ENCODE peak calls at places on chromosomes 2 and 18, in nine cellular contexts. S is upper lobe of left lung, J is A549, F is stomach, X is K562, Q is ovary, C is suprapubic skin, M is transverse colon, H is sigmoid colon. Z is an unnamed sample.

GRCh38 chr2:223537669-223538601 is 64.2 kb downstream of the SCG2 start:
- DNase-seq in S (no peak), J (no peak), F (no peak), X (no peak), Q (no peak), C (no peak), M (no peak), H (no peak), Z (no peak)

GRCh38 chr2:54641988-54642387 is 81.5 kb upstream of the EML6 start:
- DNase-seq in S (no peak), J (no peak), F (peak; percentile 61), X (no peak), Q (no peak), C (no peak), M (no peak), H (no peak), Z (no peak)

GRCh38 chr2:29015701-29016470 is 34.8 kb downstream of the TOGARAM2 start:
- DNase-seq in S (no peak), J (no peak), F (no peak), X (no peak), Q (peak; percentile 80), C (no peak), M (no peak), H (no peak), Z (peak; percentile 14)

GRCh38 chr2:75276093-75277055 is 77.1 kb upstream of the TACR1 start:
- DNase-seq in S (no peak), J (peak; percentile 40), F (no peak), X (no peak), Q (no peak), C (no peak), M (no peak), H (no peak), Z (no peak)

GRCh38 chr2:8590940-8591339 is 90.9 kb upstream of the ID2 start:
- DNase-seq in S (no peak), J (no peak), F (no peak), X (no peak), Q (no peak), C (no peak), M (no peak), H (no peak), Z (no peak)

GRCh38 chr2:160440888-160441287 is 52.7 kb downstream of the RBMS1 start:
- DNase-seq in S (no peak), J (no peak), F (no peak), X (no peak), Q (no peak), C (no peak), M (no peak), H (no peak), Z (no peak)

GRCh38 chr2:71853858-71854257 is 293.8 kb downstream of the CYP26B1 start:
- DNase-seq in S (no peak), J (no peak), F (no peak), X (no peak), Q (no peak), C (peak; percentile 52), M (no peak), H (no peak), Z (no peak)

GRCh38 chr18:23244431-23244830 is 109.1 kb downstream of the CABLES1 start:
- DNase-seq in S (no peak), J (no peak), F (no peak), X (no peak), Q (no peak), C (no peak), M (no peak), H (no peak), Z (no peak)

DNA sequence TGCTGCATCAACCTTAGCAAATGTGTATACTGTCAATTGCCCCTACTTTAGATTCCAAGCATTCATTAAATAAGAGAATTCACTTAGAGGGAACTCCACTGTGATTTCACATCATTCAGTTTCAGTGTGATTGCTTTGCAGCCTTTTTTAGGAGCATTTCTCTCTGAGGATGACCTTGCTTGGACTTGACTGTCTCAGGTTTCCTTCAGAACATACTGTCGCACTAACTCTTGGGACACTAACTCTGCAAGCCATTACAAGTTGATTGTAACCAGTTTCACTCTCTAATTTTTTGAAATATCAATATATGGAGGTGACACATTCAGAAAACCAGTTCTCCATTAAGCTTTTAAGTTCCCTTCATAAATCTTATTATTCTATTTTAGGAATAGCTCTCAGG is 6.6 kb upstream of the ZCCHC2 start:
- DNase-seq in S (no peak), J (no peak), F (no peak), X (no peak), Q (no peak), C (no peak), M (no peak), H (no peak), Z (no peak)
- TF ChIP-seq EP300 in S (no peak), J (no peak), F (no peak), X (no peak), Q (no peak), C (no peak), M (no peak), H (no peak), Z (no peak)

GRCh38 chr18:9707381-9708056 is 582 bp upstream of the RAB31 start:
- DNase-seq in S (no peak), J (no peak), F (no peak), X (no peak), Q (no peak), C (peak; percentile 29), M (no peak), H (peak; percentile 78), Z (no peak)

GRCh38 chr18:9706081-9706935 is 1.8 kb upstream of the RAB31 start:
- DNase-seq in S (no peak), J (no peak), F (no peak), X (no peak), Q (no peak), C (peak; percentile 24), M (no peak), H (peak; percentile 56), Z (no peak)

GRCh38 chr18:9708882-9709877 is 1.1 kb downstream of the RAB31 start:
- DNase-seq in S (no peak), J (no peak), F (no peak), X (no peak), Q (peak; percentile 65), C (peak; percentile 78), M (peak; percentile 26), H (peak; percentile 66), Z (no peak)

GRCh38 chr18:9710037-9710436 is 1.9 kb downstream of the RAB31 start:
- DNase-seq in S (no peak), J (no peak), F (no peak), X (no peak), Q (no peak), C (no peak), M (no peak), H (no peak), Z (no peak)

DNA sequence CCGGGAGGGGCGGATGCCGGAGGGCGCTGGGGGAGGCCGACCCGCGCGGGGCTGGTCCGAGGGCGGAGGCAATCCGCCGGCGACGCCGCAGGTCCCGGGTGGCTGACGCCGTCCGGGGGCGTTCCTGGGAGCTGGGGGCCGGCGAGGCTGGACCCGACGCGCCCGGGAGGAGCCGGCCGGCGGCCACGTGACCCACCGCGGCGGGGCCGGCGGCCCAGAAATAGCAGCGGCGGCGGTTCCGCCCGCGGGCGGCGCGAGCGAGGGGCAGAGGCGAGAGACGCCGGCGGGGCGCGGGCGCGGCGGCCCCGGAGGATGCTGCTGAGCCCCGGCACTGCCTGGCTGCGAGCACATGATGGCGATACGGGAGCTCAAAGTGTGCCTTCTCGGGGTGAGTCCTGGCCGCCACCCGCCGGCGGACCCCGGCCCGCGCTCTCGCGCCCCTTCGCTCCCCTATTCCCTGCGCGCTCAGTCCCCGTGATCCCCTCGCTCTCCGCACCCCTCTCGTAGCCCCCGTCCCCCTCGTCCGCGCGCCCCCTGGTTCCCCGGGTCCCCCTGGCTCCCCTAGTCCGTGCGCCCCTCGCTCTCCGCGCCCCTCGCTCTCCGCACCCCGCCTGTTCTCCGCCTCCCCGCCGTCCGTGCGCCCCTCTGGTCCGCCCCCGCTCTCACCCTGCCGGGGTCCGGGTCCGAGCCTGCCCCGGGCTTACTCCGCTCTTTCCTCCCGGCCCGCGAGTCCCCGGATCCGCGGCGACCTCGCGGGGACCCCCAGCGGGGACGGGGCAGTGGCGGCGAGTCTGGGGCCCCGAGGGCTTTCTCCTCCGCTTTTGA is at the start of gene RAB31:
- DNase-seq in S (peak; percentile 97), J (peak; percentile 44), F (peak; percentile 64), X (peak; percentile 98), Q (peak; percentile 90), C (peak; percentile 86), M (peak; percentile 74), H (peak; percentile 94), Z (peak; percentile 59)
- TF ChIP-seq POLR2A in S (peak; percentile 89), J (peak; percentile 40), F (no peak), X (no peak), Q (peak; percentile 72), C (peak; percentile 90), M (peak; percentile 38), H (no peak), Z (peak; percentile 66)

DNA sequence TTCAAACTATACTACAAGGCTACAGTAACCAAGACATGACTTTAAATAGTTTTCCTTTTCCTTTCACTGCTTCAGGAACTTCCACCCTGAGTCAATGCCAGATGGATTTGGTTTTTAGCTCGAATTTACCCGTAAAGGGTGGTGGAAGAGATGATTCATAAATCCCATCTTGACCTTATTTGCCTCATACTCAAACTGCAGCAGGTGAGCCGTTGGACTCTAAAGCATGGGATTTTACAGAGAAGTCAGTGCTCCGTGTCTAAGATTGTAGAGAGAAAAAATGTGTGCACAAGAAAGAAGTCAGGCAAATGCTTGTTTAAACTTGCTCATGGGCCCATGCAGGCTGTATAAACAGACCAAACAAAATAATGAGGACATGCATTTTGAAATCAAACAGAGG is 369.7 kb upstream of the TRIB2 start:
- DNase-seq in S (no peak), J (no peak), F (no peak), X (no peak), Q (no peak), C (no peak), M (no peak), H (no peak), Z (no peak)
- H3K27ac ChIP-seq in S (no peak overlapping the region), J (no peak overlapping the region), F (no peak overlapping the region), X (no peak overlapping the region), Q (no peak overlapping the region), C (no peak overlapping the region), M (no peak overlapping the region), H (no peak overlapping the region), Z (no peak overlapping the region)

GRCh38 chr2:177754476-177754873 is 318.1 kb downstream of the PDE11A start:
- DNase-seq in S (no peak), J (no peak), F (no peak), X (no peak), Q (peak; percentile 57), C (no peak), M (no peak), H (no peak), Z (no peak)

GRCh38 chr2:177756346-177756745 is 316.2 kb downstream of the PDE11A start:
- DNase-seq in S (no peak), J (no peak), F (no peak), X (no peak), Q (no peak), C (no peak), M (no peak), H (no peak), Z (no peak)

GRCh38 chr2:177759443-177759842 is 313.1 kb downstream of the PDE11A start:
- DNase-seq in S (no peak), J (no peak), F (no peak), X (no peak), Q (no peak), C (no peak), M (no peak), H (no peak), Z (no peak)

GRCh38 chr2:177753682-177754475 is 318.7 kb downstream of the PDE11A start:
- DNase-seq in S (no peak), J (peak; percentile 18), F (peak; percentile 27), X (peak; percentile 55), Q (peak; percentile 80), C (no peak), M (peak; percentile 43), H (peak; percentile 87), Z (peak; percentile 16)

DNA sequence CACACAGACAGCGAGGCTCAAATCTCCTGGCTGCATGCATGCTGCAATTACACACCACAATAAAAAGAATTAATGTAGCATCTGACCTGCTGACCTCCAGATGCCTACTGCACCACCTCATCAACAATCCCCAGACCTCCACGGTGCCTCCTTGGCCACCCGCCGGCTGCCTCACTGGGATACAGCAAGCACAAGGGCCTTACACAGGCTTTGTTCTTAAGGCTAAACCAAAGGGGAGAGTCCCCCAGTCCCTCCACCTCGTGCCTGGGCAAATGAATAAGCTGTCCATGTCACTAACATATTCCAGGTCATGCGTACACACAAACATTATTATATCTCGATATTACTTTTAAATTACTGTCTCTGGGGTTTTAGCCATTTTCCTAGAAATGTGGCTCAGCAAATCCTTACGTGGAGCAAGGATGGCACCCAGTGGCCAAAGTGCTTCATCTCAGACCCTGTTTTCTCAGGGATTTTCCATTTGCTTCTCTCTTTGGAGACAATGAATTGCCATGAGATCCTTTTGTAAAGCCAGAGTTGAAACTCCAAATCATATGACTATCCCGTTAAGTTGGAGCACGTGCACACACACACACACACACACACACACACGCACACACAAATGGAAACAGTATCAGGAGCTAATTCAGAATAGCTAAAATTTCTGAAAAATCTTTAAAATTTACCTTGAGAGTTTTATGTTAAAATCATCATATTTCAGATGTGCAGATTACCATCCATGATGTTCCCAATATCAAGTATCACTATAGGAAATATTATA is 313.8 kb downstream of the PDE11A start:
- DNase-seq in S (peak; percentile 45), J (no peak), F (no peak), X (peak; percentile 40), Q (peak; percentile 76), C (no peak), M (peak; percentile 13), H (no peak), Z (peak; percentile 28)
- TF ChIP-seq EP300 in S (no peak), J (no peak), F (no peak), X (no peak), Q (no peak), C (no peak), M (no peak), H (no peak), Z (no peak)

Z was measured in tibial nerve.